ENCODE peak calls at places on chromosomes 1 and 21, in ten cellular contexts. L is thoracic aorta, R is lower lobe of right lung, D is right atrium auricular region, X is aorta, I is Peyer's patch, E is mammary epithelial cell, U is body of pancreas, Y is heart right ventricle, J is IMR-90. K is an unnamed sample. For H3K4me1, the result is how much of the 10 kb centered on the place peaks cover.

GRCh38 chr1:62335656-62336055 is 16.4 kb upstream of the KANK4 start:
- DNase-seq in L (no peak), R (no peak), D (no peak), X (no peak), I (no peak), E (no peak), U (no peak), Y (no peak), J (no peak), K (no peak)

GRCh38 chr1:33255347-33256311 is 663 bp upstream of the ZNF362 start:
- DNase-seq in L (peak), R (peak), D (peak), X (peak), I (peak), E (peak), U (peak), Y (peak), J (peak), K (peak)

GRCh38 chr1:222813866-222814535 is 838 bp upstream of the DISP1 start:
- DNase-seq in L (no peak), R (no peak), D (no peak), X (no peak), I (no peak), E (no peak), U (no peak), Y (no peak), J (peak), K (peak)

GRCh38 chr1:65083263-65083896 is 64.6 kb upstream of the AK4 start:
- DNase-seq in L (no peak), R (no peak), D (no peak), X (no peak), I (no peak), E (peak), U (no peak), Y (no peak), J (peak), K (no peak)

GRCh38 chr1:211327341-211327921 is 798 bp downstream of the TRAF5 start:
- DNase-seq in L (no peak), R (no peak), D (no peak), X (no peak), I (no peak), E (peak), U (peak), Y (no peak), J (peak), K (no peak)

GRCh38 chr1:100896481-100896982 is 642 bp downstream of the SLC30A7 start:
- DNase-seq in L (no peak), R (no peak), D (no peak), X (no peak), I (no peak), E (peak), U (peak), Y (peak), J (peak), K (peak)

GRCh38 chr1:31830511-31830910 is 14.7 kb upstream of the SPOCD1 start:
- DNase-seq in L (no peak), R (no peak), D (no peak), X (no peak), I (no peak), E (no peak), U (no peak), Y (no peak), J (no peak), K (no peak)

GRCh38 chr1:27301582-27302199 is 20.3 kb upstream of the TMEM222 start:
- DNase-seq in L (no peak), R (no peak), D (no peak), X (no peak), I (no peak), E (no peak), U (no peak), Y (no peak), J (no peak), K (no peak)

GRCh38 chr21:31110430-31110829 is 72.2 kb upstream of the KRTAP19-8 start:
- DNase-seq in L (no peak), R (no peak), D (no peak), X (no peak), I (no peak), E (no peak), U (no peak), Y (no peak), J (no peak), K (no peak)

GRCh38 chr1:203112451-203112850 is 15.1 kb upstream of the ADORA1 start:
- DNase-seq in L (no peak), R (no peak), D (no peak), X (no peak), I (no peak), E (no peak), U (no peak), Y (no peak), J (no peak), K (peak)

GRCh38 chr1:27952147-27952546 is 7.6 kb upstream of the XKR8 start:
- DNase-seq in L (no peak), R (no peak), D (no peak), X (no peak), I (no peak), E (no peak), U (no peak), Y (no peak), J (no peak), K (no peak)

GRCh38 chr1:8411803-8412182 is 93.9 kb downstream of the SLC45A1 start:
- DNase-seq in L (no peak), R (no peak), D (no peak), X (no peak), I (no peak), E (no peak), U (no peak), Y (no peak), J (no peak), K (no peak)

GRCh38 chr1:3054474-3054873 is 14.5 kb upstream of the PRDM16 start:
- DNase-seq in L (no peak), R (no peak), D (no peak), X (peak), I (no peak), E (no peak), U (peak), Y (no peak), J (no peak), K (no peak)

GRCh38 chr1:174736831-174737230 is 262.9 kb upstream of the CACYBP start:
- DNase-seq in L (no peak), R (no peak), D (no peak), X (no peak), I (no peak), E (no peak), U (no peak), Y (no peak), J (no peak), K (no peak)

GRCh38 chr1:214331827-214332423 is 51.0 kb downstream of the SMYD2 start:
- DNase-seq in L (no peak), R (no peak), D (no peak), X (no peak), I (no peak), E (peak), U (peak), Y (no peak), J (peak), K (peak)

GRCh38 chr1:6634278-6635052 is 9.8 kb downstream of the THAP3 start:
- DNase-seq in L (no peak), R (peak), D (no peak), X (peak), I (peak), E (peak), U (peak), Y (peak), J (peak), K (peak)

GRCh38 chr1:51472349-51472748 is 46.7 kb downstream of the EPS15 start:
- DNase-seq in L (no peak), R (no peak), D (no peak), X (no peak), I (no peak), E (no peak), U (no peak), Y (peak), J (peak), K (no peak)

GRCh38 chr1:242886137-242886536 is 361.6 kb upstream of the PLD5 start:
- DNase-seq in L (no peak), R (no peak), D (no peak), X (no peak), I (no peak), E (no peak), U (no peak), Y (no peak), J (no peak), K (no peak)

GRCh38 chr1:101308935-101309333 is 72.1 kb downstream of the S1PR1 start:
- DNase-seq in L (no peak), R (no peak), D (no peak), X (no peak), I (no peak), E (no peak), U (no peak), Y (no peak), J (no peak), K (no peak)

GRCh38 chr1:157505481-157506272 is 46.6 kb downstream of the FCRL5 start:
- DNase-seq in L (no peak), R (no peak), D (no peak), X (no peak), I (peak), E (peak), U (peak), Y (peak), J (peak), K (no peak)

GRCh38 chr1:84037758-84038611 is 39.1 kb upstream of the TTLL7 start:
- DNase-seq in L (no peak), R (no peak), D (no peak), X (no peak), I (no peak), E (peak), U (no peak), Y (no peak), J (no peak), K (no peak)

GRCh38 chr1:26788836-26789611 is 1.3 kb downstream of the PIGV start:
- DNase-seq in L (peak), R (peak), D (peak), X (peak), I (peak), E (peak), U (peak), Y (peak), J (peak), K (peak)

GRCh38 chr1:30783244-30783915 is 25.8 kb upstream of the LAPTM5 start:
- DNase-seq in L (no peak), R (peak), D (no peak), X (no peak), I (no peak), E (no peak), U (no peak), Y (peak), J (no peak), K (no peak)

GRCh38 chr21:35682874-35683549 is 377.3 kb downstream of the SETD4 start:
- DNase-seq in L (no peak), R (no peak), D (no peak), X (no peak), I (no peak), E (no peak), U (no peak), Y (no peak), J (no peak), K (no peak)

GRCh38 chr1:220824031-220824989 is 37.6 kb downstream of the MTARC1 start:
- DNase-seq in L (no peak), R (no peak), D (no peak), X (no peak), I (no peak), E (no peak), U (no peak), Y (no peak), J (peak), K (no peak)

GRCh38 chr1:116440731-116441130 is 67.7 kb downstream of the ATP1A1 start:
- DNase-seq in L (no peak), R (no peak), D (no peak), X (no peak), I (no peak), E (no peak), U (no peak), Y (no peak), J (no peak), K (no peak)

GRCh38 chr21:15731243-15731613 is 1.4 kb downstream of the USP25 start:
- DNase-seq in L (no peak), R (no peak), D (no peak), X (no peak), I (no peak), E (peak), U (no peak), Y (no peak), J (no peak), K (no peak)

GRCh38 chr1:66685265-66685664 is 67.0 kb upstream of the DYNLT5 start:
- DNase-seq in L (no peak), R (no peak), D (no peak), X (no peak), I (no peak), E (no peak), U (no peak), Y (no peak), J (no peak), K (no peak)

GRCh38 chr1:15426492-15427279 is 11.6 kb upstream of the CTRC start:
- DNase-seq in L (no peak), R (no peak), D (no peak), X (no peak), I (peak), E (no peak), U (peak), Y (no peak), J (peak), K (peak)

GRCh38 chr21:33948096-33948950 is 32.7 kb upstream of the ATP5PO start:
- DNase-seq in L (no peak), R (peak), D (no peak), X (peak), I (no peak), E (no peak), U (peak), Y (peak), J (peak), K (peak)

GRCh38 chr1:30856260-30856790 is 52.2 kb downstream of the SDC3 start:
- DNase-seq in L (no peak), R (no peak), D (no peak), X (peak), I (no peak), E (no peak), U (peak), Y (no peak), J (no peak), K (no peak)

GRCh38 chr1:15027515-15027948 is 126.0 kb upstream of the TMEM51 start:
- DNase-seq in L (no peak), R (peak), D (peak), X (peak), I (peak), E (peak), U (peak), Y (peak), J (peak), K (peak)

GRCh38 chr1:13699510-13699909 is 478 bp upstream of the PRDM2 start:
- DNase-seq in L (no peak), R (no peak), D (no peak), X (no peak), I (peak), E (no peak), U (no peak), Y (no peak), J (no peak), K (no peak)

GRCh38 chr1:15668089-15668754 is 15.9 kb upstream of the PLEKHM2 start:
- DNase-seq in L (no peak), R (no peak), D (no peak), X (no peak), I (no peak), E (no peak), U (peak), Y (no peak), J (peak), K (no peak)

GRCh38 chr1:161069731-161070270 is at the start of gene ARHGAP30:
- DNase-seq in L (no peak), R (peak), D (peak), X (peak), I (no peak), E (no peak), U (no peak), Y (peak), J (no peak), K (no peak)

GRCh38 chr1:161070737-161071136 is 1.0 kb upstream of the ARHGAP30 start:
- DNase-seq in L (no peak), R (no peak), D (no peak), X (no peak), I (no peak), E (no peak), U (no peak), Y (no peak), J (no peak), K (no peak)

GRCh38 chr1:161069201-161069685 is 448 bp downstream of the ARHGAP30 start:
- DNase-seq in L (no peak), R (no peak), D (no peak), X (peak), I (no peak), E (no peak), U (no peak), Y (no peak), J (no peak), K (no peak)

GRCh38 chr1:161066694-161067093 is 3.0 kb downstream of the ARHGAP30 start:
- DNase-seq in L (no peak), R (no peak), D (no peak), X (peak), I (no peak), E (no peak), U (no peak), Y (no peak), J (no peak), K (no peak)

GRCh38 chr1:161068306-161069200 is 1.1 kb downstream of the ARHGAP30 start:
- DNase-seq in L (no peak), R (peak), D (peak), X (peak), I (no peak), E (no peak), U (no peak), Y (peak), J (no peak), K (no peak)
- H3K4me1 ChIP-seq in L (under half), R (under half), D (under half), X (under half), I (under half), E (under half), U (under half), Y (under half), J (under half), K (under half)

GRCh38 chr1:165893507-165893906 is 66.1 kb downstream of the UCK2 start:
- DNase-seq in L (no peak), R (no peak), D (no peak), X (no peak), I (no peak), E (no peak), U (no peak), Y (no peak), J (no peak), K (no peak)

GRCh38 chr1:165895451-165895871 is 68.0 kb downstream of the UCK2 start:
- DNase-seq in L (no peak), R (no peak), D (no peak), X (no peak), I (no peak), E (no peak), U (no peak), Y (no peak), J (peak), K (no peak)

GRCh38 chr1:165896277-165896676 is 68.9 kb downstream of the UCK2 start:
- DNase-seq in L (peak), R (no peak), D (no peak), X (peak), I (no peak), E (peak), U (no peak), Y (peak), J (peak), K (peak)

GRCh38 chr1:165892935-165893334 is 65.5 kb downstream of the UCK2 start:
- DNase-seq in L (no peak), R (no peak), D (no peak), X (no peak), I (no peak), E (no peak), U (no peak), Y (no peak), J (no peak), K (no peak)

DNA sequence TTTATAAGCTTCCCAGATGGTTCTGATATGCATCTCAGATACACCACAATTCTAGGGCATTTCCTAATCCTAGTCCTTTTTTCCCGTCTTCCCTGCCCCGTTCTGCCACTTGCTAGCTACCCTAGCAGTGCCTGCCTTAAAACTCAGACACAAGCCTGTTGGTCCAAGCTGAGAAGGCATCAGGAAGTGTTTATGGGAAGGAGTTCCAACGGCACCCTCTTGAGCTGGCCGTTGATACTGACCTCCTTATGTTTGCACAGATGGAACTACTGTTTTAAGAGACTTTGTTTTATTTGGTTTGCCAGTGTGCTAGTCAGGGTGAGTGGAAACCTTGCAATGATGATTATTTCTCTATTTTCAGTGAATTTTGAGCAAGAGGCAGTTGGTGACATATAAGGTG is 67.2 kb downstream of the UCK2 start:
- DNase-seq in L (no peak), R (no peak), D (no peak), X (no peak), I (no peak), E (no peak), U (no peak), Y (no peak), J (peak), K (no peak)
- H3K4me1 ChIP-seq in L (half or more), R (under half), D (under half), X (under half), I (under half), E (under half), U (under half), Y (under half), J (under half), K (under half)

DNA sequence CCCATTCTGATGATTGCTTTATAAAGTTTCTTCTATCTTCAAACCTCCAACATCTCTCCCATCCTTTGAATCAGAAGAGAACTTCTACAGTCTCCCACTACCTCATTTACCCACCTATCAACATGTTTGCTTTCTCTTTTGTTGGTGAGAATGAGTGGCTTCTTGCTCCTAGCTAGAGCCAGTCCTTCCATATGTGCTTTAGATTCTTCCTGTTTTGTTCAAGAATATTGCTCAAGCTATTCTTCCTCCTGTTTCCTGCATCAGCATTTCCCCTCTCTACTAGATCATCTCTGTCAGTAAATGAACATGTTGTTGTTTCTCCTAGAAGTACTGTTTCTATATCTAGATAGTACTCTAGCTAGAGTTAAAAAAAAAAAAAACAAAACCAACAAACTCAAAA is 6.3 kb downstream of the ATF6 start:
- DNase-seq in L (no peak), R (no peak), D (no peak), X (no peak), I (no peak), E (no peak), U (no peak), Y (no peak), J (no peak), K (no peak)
- H3K4me1 ChIP-seq in L (under half), R (under half), D (under half), X (under half), I (under half), E (under half), U (half or more), Y (under half), J (under half), K (under half)

GRCh38 chr21:46161800-46162592 is 6.6 kb upstream of the FTCD start:
- DNase-seq in L (no peak), R (no peak), D (no peak), X (peak), I (peak), E (no peak), U (no peak), Y (no peak), J (no peak), K (no peak)
- H3K4me1 ChIP-seq in L (under half), R (under half), D (under half), X (under half), I (under half), E (under half), U (under half), Y (under half), J (under half), K (under half)

GRCh38 chr1:54404263-54404662 is 1.9 kb downstream of the SSBP3 start:
- DNase-seq in L (no peak), R (no peak), D (no peak), X (no peak), I (no peak), E (no peak), U (no peak), Y (no peak), J (no peak), K (no peak)
- H3K4me1 ChIP-seq in L (half or more), R (half or more), D (under half), X (under half), I (under half), E (under half), U (half or more), Y (under half), J (under half), K (under half)

GRCh38 chr1:180237850-180238476 is 7.9 kb downstream of the LHX4 start:
- DNase-seq in L (no peak), R (no peak), D (no peak), X (no peak), I (no peak), E (no peak), U (no peak), Y (no peak), J (no peak), K (no peak)

GRCh38 chr1:180239145-180240096 is 9.4 kb downstream of the LHX4 start:
- DNase-seq in L (no peak), R (peak), D (no peak), X (peak), I (peak), E (no peak), U (no peak), Y (no peak), J (no peak), K (no peak)

GRCh38 chr1:180236698-180237509 is 6.8 kb downstream of the LHX4 start:
- DNase-seq in L (no peak), R (no peak), D (no peak), X (peak), I (peak), E (no peak), U (no peak), Y (no peak), J (no peak), K (no peak)

GRCh38 chr1:180235502-180236239 is 5.6 kb downstream of the LHX4 start:
- DNase-seq in L (no peak), R (no peak), D (no peak), X (peak), I (peak), E (no peak), U (no peak), Y (no peak), J (no peak), K (no peak)

GRCh38 chr1:180238675-180239074 is 8.6 kb downstream of the LHX4 start:
- DNase-seq in L (no peak), R (no peak), D (no peak), X (peak), I (no peak), E (no peak), U (no peak), Y (no peak), J (no peak), K (no peak)
- H3K4me1 ChIP-seq in L (under half), R (under half), D (under half), X (under half), I (under half), E (under half), U (under half), Y (under half), J (under half), K (under half)

GRCh38 chr1:201466492-201466891 is 2.5 kb downstream of the PHLDA3 start:
- DNase-seq in L (no peak), R (peak), D (no peak), X (no peak), I (no peak), E (peak), U (no peak), Y (no peak), J (no peak), K (no peak)
- H3K4me1 ChIP-seq in L (half or more), R (under half), D (under half), X (under half), I (under half), E (half or more), U (under half), Y (under half), J (under half), K (under half)

GRCh38 chr1:155082941-155083541 is 4.4 kb downstream of the EFNA3 start:
- DNase-seq in L (no peak), R (no peak), D (no peak), X (peak), I (peak), E (no peak), U (no peak), Y (no peak), J (no peak), K (no peak)
- H3K4me1 ChIP-seq in L (half or more), R (half or more), D (under half), X (under half), I (half or more), E (half or more), U (half or more), Y (half or more), J (under half), K (half or more)

K was measured in SJSA1.